ENCODE peak calls at places on chromosome 3, in five cellular contexts. R is SK-N-SH, S is adrenal gland, E is AG10803, C is lower leg skin. L is an unnamed sample.
A peak's percentile ranks its signal among the peaks of the same experiment; 100 is the strongest.

GRCh38 chr3:53229606-53230005 is 26.2 kb downstream of the TKT start:
- DNase-seq in C (no peak), S (no peak), E (no peak), R (no peak), L (no peak)

GRCh38 chr3:4314688-4315087 is 11.5 kb downstream of the SETMAR start:
- DNase-seq in E (no peak), R (no peak), C (no peak), S (no peak), L (no peak)

GRCh38 chr3:151008699-151009098 is 36.2 kb upstream of the CLRN1 start:
- DNase-seq in S (no peak), C (no peak), R (peak; percentile 8), E (peak; percentile 65), L (peak; percentile 67)

GRCh38 chr3:106034313-106034712 is 165.5 kb upstream of the CBLB start:
- DNase-seq in S (peak; percentile 8), R (no peak), E (no peak), C (no peak), L (no peak)

GRCh38 chr3:30604566-30604965 is 1.8 kb upstream of the TGFBR2 start:
- DNase-seq in C (no peak), E (no peak), R (no peak), S (no peak), L (no peak)

GRCh38 chr3:42668793-42669217 is 15.3 kb downstream of the ZBTB47 start:
- DNase-seq in E (peak; percentile 41), S (no peak), R (no peak), C (peak; percentile 27), L (no peak)

GRCh38 chr3:104279617-104280016 is 1087.1 kb upstream of the ALCAM start:
- DNase-seq in E (peak; percentile 40), C (no peak), R (no peak), S (no peak), L (peak; percentile 76)

GRCh38 chr3:187858711-187859110 is 113.4 kb upstream of the BCL6 start:
- DNase-seq in R (no peak), E (no peak), S (no peak), C (no peak), L (no peak)

GRCh38 chr3:197598404-197598980 is 42.7 kb upstream of the BDH1 start:
- DNase-seq in E (no peak), C (no peak), S (no peak), R (no peak), L (no peak)

DNA sequence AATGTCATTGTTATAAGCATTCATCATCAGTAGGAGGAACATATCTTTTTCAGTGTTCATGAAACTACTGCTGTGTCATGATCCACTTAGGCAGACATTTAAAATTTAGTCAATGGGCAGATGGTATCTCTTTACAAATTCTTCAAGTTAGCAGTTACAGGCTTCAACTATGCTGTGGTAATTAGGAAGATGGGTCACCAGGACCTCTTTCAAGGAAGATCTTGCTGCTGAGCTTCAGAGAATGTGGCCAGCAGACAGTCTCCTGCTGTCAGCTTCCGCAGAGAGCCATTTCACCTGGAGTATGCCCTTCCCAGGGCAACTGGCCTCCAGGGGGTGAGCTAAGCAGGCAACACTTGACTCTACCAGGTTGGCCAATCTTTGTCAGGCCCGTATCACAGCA is 19.4 kb downstream of the IFT57 start:
- DNase-seq in E (peak; percentile 46), S (no peak), R (no peak), C (no peak), L (no peak)
- TF ChIP-seq CTCF in E (no peak), S (no peak), R (no peak), C (no peak), L (no peak)

DNA sequence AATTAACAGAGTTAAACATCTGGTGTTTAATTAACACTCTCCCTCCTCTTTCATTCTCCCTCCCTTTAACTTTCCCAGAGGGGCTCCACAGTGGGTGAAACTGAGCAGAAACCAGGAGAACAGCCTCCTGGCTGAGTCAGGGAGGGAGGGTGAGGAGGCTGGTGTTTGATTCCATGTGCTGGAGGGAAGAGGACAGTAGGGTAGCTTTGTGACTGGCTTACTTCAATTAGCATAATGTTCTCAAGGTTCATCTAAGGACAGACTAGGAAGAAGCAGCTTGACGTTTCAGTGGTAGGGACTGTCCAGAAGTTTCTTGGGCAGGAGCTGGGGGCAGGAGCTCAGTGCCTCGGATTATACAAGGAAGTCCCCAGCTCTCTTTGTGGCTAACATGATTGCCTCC is 62.7 kb downstream of the SEMA5B start:
- DNase-seq in C (no peak), E (no peak), S (no peak), R (no peak), L (no peak)
- TF ChIP-seq CTCF in C (no peak), E (no peak), S (no peak), R (no peak), L (no peak)

GRCh38 chr3:144437989-144438388 is 466.4 kb downstream of the DIPK2A start:
- DNase-seq in E (no peak), R (no peak), S (no peak), C (no peak), L (no peak)
- TF ChIP-seq CTCF in E (no peak), R (no peak), S (no peak), C (no peak), L (no peak)

DNA sequence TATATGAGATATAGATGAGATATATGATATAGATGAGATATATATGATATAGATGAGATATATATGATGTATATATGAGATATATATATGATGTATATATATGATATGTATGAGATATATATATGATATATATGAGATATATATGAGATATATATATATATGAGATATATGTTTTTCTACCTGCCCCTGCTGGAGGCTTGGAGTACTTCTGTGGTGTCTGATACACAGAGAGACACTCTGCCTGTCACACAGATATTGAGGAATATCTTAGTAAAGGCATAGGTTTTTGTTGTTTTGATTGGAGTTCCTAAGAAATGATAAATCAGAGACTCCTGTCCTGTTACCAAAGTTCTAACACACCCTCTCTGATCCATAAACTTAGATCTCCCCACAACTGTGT is 43.0 kb downstream of the TMEM41A start:
- DNase-seq in S (no peak), C (no peak), E (no peak), R (no peak), L (no peak)
- TF ChIP-seq CTCF in S (no peak), C (no peak), E (peak; percentile 7), R (no peak), L (no peak)

GRCh38 chr3:64111872-64112271 is 88.6 kb upstream of the PSMD6 start:
- DNase-seq in C (no peak), S (no peak), R (no peak), E (no peak), L (no peak)
- TF ChIP-seq CTCF in C (no peak), S (no peak), R (no peak), E (no peak), L (no peak)

DNA sequence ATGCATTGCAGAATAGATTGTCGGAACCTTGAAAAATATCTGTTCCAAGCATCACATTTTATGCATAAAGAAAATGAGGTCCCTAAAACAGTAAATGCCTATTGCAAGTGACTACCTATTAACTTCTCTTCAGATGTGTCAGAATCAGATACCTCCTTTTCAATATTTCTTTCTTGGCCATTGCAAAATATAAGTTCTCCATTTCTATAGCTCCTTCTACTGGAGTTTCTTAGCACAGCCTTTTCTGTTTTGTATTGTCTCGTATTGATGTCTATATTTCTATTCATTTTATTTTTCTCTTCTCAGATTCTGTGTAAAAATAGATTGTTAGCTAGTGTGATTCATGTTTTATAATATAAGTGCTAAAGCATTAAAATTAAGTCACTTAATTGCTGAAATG is 63.4 kb downstream of the PPARG start:
- DNase-seq in E (no peak), R (no peak), S (no peak), C (no peak), L (no peak)
- TF ChIP-seq CTCF in E (peak; percentile 9), R (peak; percentile 44), S (no peak), C (no peak), L (peak; percentile 28)

GRCh38 chr3:139561959-139562676 is 22.6 kb upstream of the RBP1 start:
- DNase-seq in R (peak; percentile 55), E (peak; percentile 16), S (peak; percentile 63), C (no peak), L (peak; percentile 54)

GRCh38 chr3:139558351-139559170 is 19.0 kb upstream of the RBP1 start:
- DNase-seq in E (no peak), R (no peak), C (no peak), S (no peak), L (no peak)

GRCh38 chr3:139559541-139559940 is 20.0 kb upstream of the RBP1 start:
- DNase-seq in S (no peak), E (peak; percentile 13), R (no peak), C (no peak), L (peak; percentile 83)

GRCh38 chr3:139561428-139561827 is 21.9 kb upstream of the RBP1 start:
- DNase-seq in R (no peak), E (no peak), S (no peak), C (no peak), L (no peak)

GRCh38 chr3:139564290-139564861 is 24.8 kb upstream of the RBP1 start:
- DNase-seq in R (peak; percentile 56), E (no peak), S (peak; percentile 28), C (no peak), L (no peak)
- TF ChIP-seq CTCF in R (peak; percentile 13), E (no peak), S (no peak), C (no peak), L (peak; percentile 61)